ENCODE peak calls at places on chromosomes 12 and 14, in eight cellular contexts. One of them, this sample, is unnamed.
A peak's percentile ranks its signal among the peaks of the same experiment; 100 is the strongest.

GRCh38 chr12:31749024-31749704 is 20.3 kb upstream of the AMN1 start:
- DNase-seq in MCF 10A: peak; percentile 96
- DNase-seq in ELR: peak; percentile 99
- DNase-seq in MM.1S: peak; percentile 90
- DNase-seq in iris pigment epithelial cell: peak; percentile 99
- DNase-seq in SHP77: peak; percentile 100
- DNase-seq in naive thymus-derived CD8-positive, alpha-beta T cell: peak; percentile 61
- DNase-seq in tibial nerve: no peak
- DNase-seq in this sample: peak; percentile 42

GRCh38 chr14:94047581-94047980 is 21.4 kb downstream of the OTUB2 start:
- DNase-seq in MCF 10A: no peak
- DNase-seq in ELR: no peak
- DNase-seq in MM.1S: no peak
- DNase-seq in iris pigment epithelial cell: no peak
- DNase-seq in SHP77: no peak
- DNase-seq in naive thymus-derived CD8-positive, alpha-beta T cell: no peak
- DNase-seq in tibial nerve: no peak
- DNase-seq in this sample: no peak

GRCh38 chr14:53151867-53152626 is 1.1 kb downstream of the DDHD1 start:
- DNase-seq in MCF 10A: peak; percentile 73
- DNase-seq in ELR: peak; percentile 72
- DNase-seq in MM.1S: peak; percentile 35
- DNase-seq in iris pigment epithelial cell: peak; percentile 48
- DNase-seq in SHP77: peak; percentile 67
- DNase-seq in naive thymus-derived CD8-positive, alpha-beta T cell: peak; percentile 52
- DNase-seq in tibial nerve: peak; percentile 24
- DNase-seq in this sample: peak; percentile 57

GRCh38 chr14:44945264-44945663 is 16.5 kb downstream of the KLHL28 start:
- DNase-seq in MCF 10A: no peak
- DNase-seq in ELR: peak; percentile 17
- DNase-seq in MM.1S: no peak
- DNase-seq in iris pigment epithelial cell: peak; percentile 88
- DNase-seq in SHP77: no peak
- DNase-seq in naive thymus-derived CD8-positive, alpha-beta T cell: no peak
- DNase-seq in tibial nerve: no peak
- DNase-seq in this sample: no peak

GRCh38 chr12:7869137-7869536 is 3.6 kb downstream of the SLC2A14 start:
- DNase-seq in MCF 10A: peak; percentile 48
- DNase-seq in ELR: peak; percentile 48
- DNase-seq in MM.1S: no peak
- DNase-seq in iris pigment epithelial cell: peak; percentile 66
- DNase-seq in SHP77: no peak
- DNase-seq in naive thymus-derived CD8-positive, alpha-beta T cell: no peak
- DNase-seq in tibial nerve: no peak
- DNase-seq in this sample: no peak

GRCh38 chr12:51368640-51369517 is 22.3 kb downstream of the GALNT6 start:
- DNase-seq in MCF 10A: no peak
- DNase-seq in ELR: peak; percentile 70
- DNase-seq in MM.1S: peak; percentile 98
- DNase-seq in iris pigment epithelial cell: peak; percentile 87
- DNase-seq in SHP77: peak; percentile 30
- DNase-seq in naive thymus-derived CD8-positive, alpha-beta T cell: peak; percentile 81
- DNase-seq in tibial nerve: no peak
- DNase-seq in this sample: peak; percentile 96

GRCh38 chr12:104585448-104586055 is 128.8 kb downstream of the CHST11 start:
- DNase-seq in MCF 10A: no peak
- DNase-seq in ELR: no peak
- DNase-seq in MM.1S: no peak
- DNase-seq in iris pigment epithelial cell: no peak
- DNase-seq in SHP77: no peak
- DNase-seq in naive thymus-derived CD8-positive, alpha-beta T cell: no peak
- DNase-seq in tibial nerve: no peak
- DNase-seq in this sample: no peak

GRCh38 chr14:67837011-67837624 is 17.5 kb downstream of the RAD51B start:
- DNase-seq in MCF 10A: peak; percentile 73
- DNase-seq in ELR: peak; percentile 83
- DNase-seq in MM.1S: peak; percentile 60
- DNase-seq in iris pigment epithelial cell: peak; percentile 87
- DNase-seq in SHP77: peak; percentile 16
- DNase-seq in naive thymus-derived CD8-positive, alpha-beta T cell: peak; percentile 36
- DNase-seq in tibial nerve: no peak
- DNase-seq in this sample: peak; percentile 72

GRCh38 chr12:60035835-60036234 is 440.0 kb downstream of the SLC16A7 start:
- DNase-seq in MCF 10A: no peak
- DNase-seq in ELR: peak; percentile 51
- DNase-seq in MM.1S: no peak
- DNase-seq in iris pigment epithelial cell: peak; percentile 23
- DNase-seq in SHP77: no peak
- DNase-seq in naive thymus-derived CD8-positive, alpha-beta T cell: no peak
- DNase-seq in tibial nerve: no peak
- DNase-seq in this sample: no peak

GRCh38 chr12:47419500-47419899 is 286.3 kb downstream of the RPAP3 start:
- DNase-seq in MCF 10A: no peak
- DNase-seq in ELR: peak; percentile 51
- DNase-seq in MM.1S: no peak
- DNase-seq in iris pigment epithelial cell: peak; percentile 80
- DNase-seq in SHP77: no peak
- DNase-seq in naive thymus-derived CD8-positive, alpha-beta T cell: no peak
- DNase-seq in tibial nerve: no peak
- DNase-seq in this sample: no peak

GRCh38 chr12:68798880-68799229 is 9.1 kb upstream of the MDM2 start:
- DNase-seq in MCF 10A: no peak
- DNase-seq in ELR: no peak
- DNase-seq in MM.1S: no peak
- DNase-seq in iris pigment epithelial cell: no peak
- DNase-seq in SHP77: no peak
- DNase-seq in naive thymus-derived CD8-positive, alpha-beta T cell: no peak
- DNase-seq in tibial nerve: no peak
- DNase-seq in this sample: no peak

GRCh38 chr12:56206373-56207166 is 15.2 kb downstream of the RNF41 start:
- DNase-seq in MCF 10A: peak; percentile 54
- DNase-seq in ELR: peak; percentile 76
- DNase-seq in MM.1S: peak; percentile 46
- DNase-seq in iris pigment epithelial cell: peak; percentile 60
- DNase-seq in SHP77: peak; percentile 65
- DNase-seq in naive thymus-derived CD8-positive, alpha-beta T cell: peak; percentile 10
- DNase-seq in tibial nerve: peak; percentile 28
- DNase-seq in this sample: peak; percentile 53

GRCh38 chr12:51797301-51797700 is 51.2 kb downstream of the FIGNL2 start:
- DNase-seq in MCF 10A: no peak
- DNase-seq in ELR: no peak
- DNase-seq in MM.1S: no peak
- DNase-seq in iris pigment epithelial cell: no peak
- DNase-seq in SHP77: no peak
- DNase-seq in naive thymus-derived CD8-positive, alpha-beta T cell: no peak
- DNase-seq in tibial nerve: no peak
- DNase-seq in this sample: no peak

This sample was measured in NAMALWA.